ENCODE peak calls at places on chromosomes 16 and 17, in seven cellular contexts. One of them, this sample, is unnamed.

GRCh38 chr17:35749560-35750412 is 3.3 kb downstream of the GAS2L2 start:
- DNase-seq in A549: no peak
- DNase-seq in trophoblast cell: no peak
- DNase-seq in tibial nerve: no peak
- DNase-seq in spleen: no peak
- DNase-seq in adrenal gland: no peak
- DNase-seq in heart right ventricle: no peak
- DNase-seq in this sample: no peak

GRCh38 chr16:29760567-29761279 is 14.9 kb upstream of the C16orf54 start:
- DNase-seq in A549: no peak
- DNase-seq in tibial nerve: no peak
- DNase-seq in heart right ventricle: no peak
- DNase-seq in spleen: no peak
- DNase-seq in adrenal gland: no peak
- DNase-seq in trophoblast cell: peak; percentile 25
- DNase-seq in this sample: no peak

GRCh38 chr16:55664786-55665407 is 9.1 kb downstream of the SLC6A2 start:
- DNase-seq in adrenal gland: no peak
- DNase-seq in heart right ventricle: no peak
- DNase-seq in A549: no peak
- DNase-seq in trophoblast cell: peak; percentile 80
- DNase-seq in tibial nerve: no peak
- DNase-seq in spleen: no peak
- DNase-seq in this sample: no peak

GRCh38 chr17:40323731-40324650 is 15.0 kb downstream of the RARA start:
- DNase-seq in heart right ventricle: peak; percentile 89
- DNase-seq in spleen: peak; percentile 85
- DNase-seq in adrenal gland: peak; percentile 85
- DNase-seq in trophoblast cell: no peak
- DNase-seq in tibial nerve: peak; percentile 71
- DNase-seq in A549: no peak
- DNase-seq in this sample: peak; percentile 83

GRCh38 chr16:81429045-81429521 is 15.5 kb upstream of the CMIP start:
- DNase-seq in A549: peak; percentile 72
- DNase-seq in tibial nerve: no peak
- DNase-seq in adrenal gland: peak; percentile 77
- DNase-seq in heart right ventricle: no peak
- DNase-seq in trophoblast cell: no peak
- DNase-seq in spleen: no peak
- DNase-seq in this sample: no peak

GRCh38 chr16:85365120-85365519 is 248.0 kb upstream of the GSE1 start:
- DNase-seq in tibial nerve: no peak
- DNase-seq in adrenal gland: no peak
- DNase-seq in heart right ventricle: no peak
- DNase-seq in A549: no peak
- DNase-seq in spleen: no peak
- DNase-seq in trophoblast cell: peak; percentile 27
- DNase-seq in this sample: no peak

GRCh38 chr17:46931596-46931995 is 8.6 kb downstream of the GOSR2 start:
- DNase-seq in heart right ventricle: no peak
- DNase-seq in trophoblast cell: no peak
- DNase-seq in tibial nerve: no peak
- DNase-seq in A549: no peak
- DNase-seq in adrenal gland: no peak
- DNase-seq in spleen: no peak
- DNase-seq in this sample: no peak

GRCh38 chr17:65254166-65254565 is 117.0 kb downstream of the RGS9 start:
- DNase-seq in heart right ventricle: no peak
- DNase-seq in A549: no peak
- DNase-seq in adrenal gland: no peak
- DNase-seq in tibial nerve: no peak
- DNase-seq in spleen: no peak
- DNase-seq in trophoblast cell: no peak
- DNase-seq in this sample: no peak

GRCh38 chr17:72219136-72219823 is 98.5 kb downstream of the SOX9 start:
- DNase-seq in heart right ventricle: no peak
- DNase-seq in spleen: no peak
- DNase-seq in tibial nerve: no peak
- DNase-seq in trophoblast cell: no peak
- DNase-seq in adrenal gland: no peak
- DNase-seq in A549: no peak
- DNase-seq in this sample: no peak

GRCh38 chr17:40443196-40443987 is at the start of gene IGFBP4:
- DNase-seq in trophoblast cell: peak; percentile 60
- DNase-seq in heart right ventricle: peak; percentile 85
- DNase-seq in tibial nerve: peak; percentile 71
- DNase-seq in A549: peak; percentile 89
- DNase-seq in spleen: peak; percentile 95
- DNase-seq in adrenal gland: peak; percentile 70
- DNase-seq in this sample: peak; percentile 79

GRCh38 chr16:17358846-17359245 is 111.9 kb downstream of the XYLT1 start:
- DNase-seq in heart right ventricle: no peak
- DNase-seq in spleen: no peak
- DNase-seq in trophoblast cell: no peak
- DNase-seq in tibial nerve: no peak
- DNase-seq in adrenal gland: no peak
- DNase-seq in A549: no peak
- DNase-seq in this sample: no peak

GRCh38 chr16:73011926-73012325 is 36.0 kb downstream of the ZFHX3 start:
- DNase-seq in adrenal gland: no peak
- DNase-seq in trophoblast cell: no peak
- DNase-seq in spleen: no peak
- DNase-seq in heart right ventricle: no peak
- DNase-seq in A549: no peak
- DNase-seq in tibial nerve: no peak
- DNase-seq in this sample: peak; percentile 32

GRCh38 chr17:76139801-76140660 is 1.0 kb downstream of the FOXJ1 start:
- DNase-seq in tibial nerve: no peak
- DNase-seq in spleen: peak; percentile 83
- DNase-seq in adrenal gland: no peak
- DNase-seq in A549: no peak
- DNase-seq in trophoblast cell: no peak
- DNase-seq in heart right ventricle: no peak
- DNase-seq in this sample: no peak

GRCh38 chr17:21399476-21400203 is 23.5 kb downstream of the KCNJ12 start:
- DNase-seq in adrenal gland: no peak
- DNase-seq in trophoblast cell: no peak
- DNase-seq in heart right ventricle: no peak
- DNase-seq in spleen: no peak
- DNase-seq in A549: no peak
- DNase-seq in tibial nerve: no peak
- DNase-seq in this sample: no peak

GRCh38 chr17:47891545-47892088 is 4.4 kb upstream of the SP2 start:
- DNase-seq in spleen: no peak
- DNase-seq in adrenal gland: no peak
- DNase-seq in trophoblast cell: no peak
- DNase-seq in tibial nerve: no peak
- DNase-seq in A549: no peak
- DNase-seq in heart right ventricle: no peak
- DNase-seq in this sample: no peak

GRCh38 chr16:9154576-9155410 is 63.3 kb downstream of the HAPSTR1 start:
- DNase-seq in tibial nerve: no peak
- DNase-seq in adrenal gland: no peak
- DNase-seq in trophoblast cell: no peak
- DNase-seq in spleen: no peak
- DNase-seq in A549: no peak
- DNase-seq in heart right ventricle: no peak
- DNase-seq in this sample: no peak

GRCh38 chr17:77865716-77866115 is 92.8 kb upstream of the TNRC6C start:
- DNase-seq in spleen: no peak
- DNase-seq in adrenal gland: no peak
- DNase-seq in trophoblast cell: no peak
- DNase-seq in A549: no peak
- DNase-seq in heart right ventricle: no peak
- DNase-seq in tibial nerve: no peak
- DNase-seq in this sample: peak; percentile 31

GRCh38 chr17:8117367-8117979 is 841 bp downstream of the ALOXE3 start:
- DNase-seq in tibial nerve: no peak
- DNase-seq in heart right ventricle: peak; percentile 14
- DNase-seq in trophoblast cell: no peak
- DNase-seq in adrenal gland: no peak
- DNase-seq in spleen: no peak
- DNase-seq in A549: no peak
- DNase-seq in this sample: no peak

GRCh38 chr16:30565984-30566383 is 5.5 kb downstream of the ZNF688 start:
- DNase-seq in A549: no peak
- DNase-seq in heart right ventricle: no peak
- DNase-seq in spleen: no peak
- DNase-seq in trophoblast cell: no peak
- DNase-seq in adrenal gland: no peak
- DNase-seq in tibial nerve: no peak
- DNase-seq in this sample: no peak

GRCh38 chr16:56629531-56629930 is 2.9 kb upstream of the MT1M start:
- DNase-seq in A549: no peak
- DNase-seq in spleen: no peak
- DNase-seq in tibial nerve: no peak
- DNase-seq in adrenal gland: no peak
- DNase-seq in trophoblast cell: no peak
- DNase-seq in heart right ventricle: no peak
- DNase-seq in this sample: no peak

GRCh38 chr17:29590261-29590978 is 972 bp upstream of the GIT1 start:
- DNase-seq in adrenal gland: no peak
- DNase-seq in tibial nerve: no peak
- DNase-seq in heart right ventricle: peak; percentile 15
- DNase-seq in trophoblast cell: no peak
- DNase-seq in spleen: peak; percentile 82
- DNase-seq in A549: peak; percentile 73
- DNase-seq in this sample: no peak

GRCh38 chr17:51015145-51015558 is 105.5 kb downstream of the SPAG9 start:
- DNase-seq in spleen: no peak
- DNase-seq in heart right ventricle: no peak
- DNase-seq in tibial nerve: no peak
- DNase-seq in A549: no peak
- DNase-seq in trophoblast cell: no peak
- DNase-seq in adrenal gland: no peak
- DNase-seq in this sample: no peak

GRCh38 chr17:55576237-55576998 is 65.2 kb upstream of the SMIM36 start:
- DNase-seq in A549: peak; percentile 71
- DNase-seq in trophoblast cell: no peak
- DNase-seq in heart right ventricle: peak; percentile 36
- DNase-seq in tibial nerve: peak; percentile 41
- DNase-seq in adrenal gland: no peak
- DNase-seq in spleen: no peak
- DNase-seq in this sample: no peak

DNA sequence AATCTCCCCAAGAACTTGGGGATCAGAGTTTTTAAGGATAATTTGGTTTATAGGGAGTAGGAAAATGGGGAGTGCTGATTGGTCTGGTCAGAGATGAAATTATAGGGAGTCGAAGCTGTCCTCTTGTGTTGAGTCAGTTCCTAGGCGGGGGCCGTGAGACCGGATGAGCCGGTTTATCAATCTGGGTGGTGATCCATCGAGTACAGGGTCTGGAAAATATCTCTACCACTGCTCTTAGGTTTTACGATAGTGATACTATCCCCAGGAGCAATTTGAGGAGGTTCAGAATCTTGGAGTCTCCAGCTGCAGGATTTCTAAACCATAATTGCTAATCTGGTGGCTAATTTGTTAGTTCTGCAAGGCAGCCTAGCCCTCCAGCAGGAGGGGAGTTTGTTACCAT is 403.4 kb downstream of the CDH11 start:
- DNase-seq in adrenal gland: no peak
- DNase-seq in trophoblast cell: no peak
- DNase-seq in heart right ventricle: no peak
- DNase-seq in spleen: no peak
- DNase-seq in A549: no peak
- DNase-seq in tibial nerve: no peak
- DNase-seq in this sample: no peak
- H3K9me3 ChIP-seq in adrenal gland: no peaks in the 10 kb centered on the region
- H3K9me3 ChIP-seq in trophoblast cell: peaks cover 1% of the 10 kb centered on the region
- H3K9me3 ChIP-seq in heart right ventricle: no peaks in the 10 kb centered on the region
- H3K9me3 ChIP-seq in spleen: peaks cover 7% of the 10 kb centered on the region
- H3K9me3 ChIP-seq in A549: no peaks in the 10 kb centered on the region
- H3K9me3 ChIP-seq in tibial nerve: no peaks in the 10 kb centered on the region
- H3K9me3 ChIP-seq in this sample: no peaks in the 10 kb centered on the region

DNA sequence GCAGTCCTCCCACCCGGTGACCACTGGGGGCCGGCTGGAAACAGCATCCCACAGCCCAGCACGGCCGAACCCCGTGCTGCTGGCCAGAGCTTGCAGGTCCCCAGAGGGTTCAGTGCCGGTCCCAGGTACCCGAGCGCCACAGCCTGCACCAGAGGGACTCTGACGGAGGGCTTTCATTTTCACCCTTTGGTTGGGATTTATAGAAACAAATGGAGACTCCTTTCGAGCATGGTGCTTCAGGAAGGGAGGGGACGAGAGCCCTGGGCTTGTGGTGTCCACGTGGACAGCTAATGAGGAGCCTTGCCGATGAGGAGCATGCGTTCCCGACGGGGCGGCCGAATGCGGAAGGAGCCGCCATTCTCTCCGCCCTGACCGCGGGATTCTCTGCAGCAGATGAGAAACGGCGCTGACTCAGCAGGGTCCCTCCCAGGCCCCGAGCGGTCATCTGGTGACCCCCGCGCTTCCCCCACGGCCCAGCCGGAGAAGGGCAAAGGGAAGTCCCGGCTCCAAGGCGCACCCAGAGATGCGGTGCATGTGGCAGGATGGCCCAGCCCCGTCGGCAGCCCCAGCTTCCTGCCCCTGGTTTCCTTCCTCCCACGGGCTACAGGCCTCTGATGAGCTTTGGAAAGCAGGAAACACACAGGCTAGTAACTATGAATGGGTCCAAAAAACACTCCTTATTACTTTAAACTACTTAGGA is 9.8 kb downstream of the SLC38A10 start:
- DNase-seq in A549: no peak
- DNase-seq in adrenal gland: peak; percentile 84
- DNase-seq in trophoblast cell: peak; percentile 37
- DNase-seq in spleen: peak; percentile 95
- DNase-seq in heart right ventricle: peak; percentile 81
- DNase-seq in tibial nerve: peak; percentile 58
- DNase-seq in this sample: peak; percentile 73
- H3K4me3 ChIP-seq in A549: no peak overlapping the region
- H3K4me3 ChIP-seq in adrenal gland: no peak overlapping the region
- H3K4me3 ChIP-seq in trophoblast cell: no peak overlapping the region
- H3K4me3 ChIP-seq in spleen: peak overlapping the region; percentile 48
- H3K4me3 ChIP-seq in heart right ventricle: no peak overlapping the region
- H3K4me3 ChIP-seq in tibial nerve: peak overlapping the region; percentile 45
- H3K4me3 ChIP-seq in this sample: peak overlapping the region; percentile 38

DNA sequence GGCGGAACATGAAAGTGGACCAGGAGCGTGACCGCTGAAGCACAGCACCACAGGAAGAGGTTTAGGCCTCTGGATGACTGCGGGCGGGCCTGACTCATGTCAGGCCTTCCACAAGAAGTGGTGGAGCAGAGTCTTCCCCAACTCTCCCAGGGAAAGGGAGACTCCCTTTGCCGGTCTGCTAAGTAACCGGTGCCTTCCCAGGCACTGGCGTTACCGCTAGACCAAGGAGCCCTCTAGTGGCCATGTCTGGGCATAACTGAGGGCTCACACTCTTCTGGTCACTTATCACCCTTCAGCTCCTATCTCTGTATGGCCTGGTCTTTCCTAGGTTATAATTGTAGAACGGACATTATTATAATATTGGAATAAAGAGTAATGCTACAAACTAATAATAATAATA is 1931.9 kb downstream of the TP53TG3F start:
- DNase-seq in adrenal gland: peak; percentile 58
- DNase-seq in spleen: no peak
- DNase-seq in trophoblast cell: peak; percentile 4
- DNase-seq in A549: peak; percentile 40
- DNase-seq in tibial nerve: no peak
- DNase-seq in heart right ventricle: peak; percentile 15
- DNase-seq in this sample: no peak
- H3K9me3 ChIP-seq in adrenal gland: no peaks in the 10 kb centered on the region
- H3K9me3 ChIP-seq in spleen: peaks cover 32% of the 10 kb centered on the region
- H3K9me3 ChIP-seq in trophoblast cell: peaks cover 44% of the 10 kb centered on the region
- H3K9me3 ChIP-seq in A549: no peaks in the 10 kb centered on the region
- H3K9me3 ChIP-seq in tibial nerve: no peaks in the 10 kb centered on the region
- H3K9me3 ChIP-seq in heart right ventricle: peaks cover 3% of the 10 kb centered on the region
- H3K9me3 ChIP-seq in this sample: no peaks in the 10 kb centered on the region

GRCh38 chr17:57523926-57524634 is 221.0 kb downstream of the CCDC182 start:
- DNase-seq in heart right ventricle: peak; percentile 72
- DNase-seq in tibial nerve: no peak
- DNase-seq in A549: peak; percentile 91
- DNase-seq in trophoblast cell: no peak
- DNase-seq in adrenal gland: peak; percentile 74
- DNase-seq in spleen: no peak
- DNase-seq in this sample: no peak
- H3K4me3 ChIP-seq in heart right ventricle: no peak overlapping the region
- H3K4me3 ChIP-seq in tibial nerve: no peak overlapping the region
- H3K4me3 ChIP-seq in A549: no peak overlapping the region
- H3K4me3 ChIP-seq in trophoblast cell: no peak overlapping the region
- H3K4me3 ChIP-seq in adrenal gland: no peak overlapping the region
- H3K4me3 ChIP-seq in spleen: no peak overlapping the region
- H3K4me3 ChIP-seq in this sample: no peak overlapping the region